ENCODE peak calls at places on chromosomes 12 and 14, in four cellular contexts. F is lung, C is cardiac muscle cell, Q is GM06990. V is an unnamed sample.

GRCh38 chr12:93621986-93622385 is 49.5 kb downstream of the SOCS2 start:
- DNase-seq in F (peak; percentile 1), C (peak; percentile 33), Q (no peak), V (no peak)

GRCh38 chr14:56271988-56272387 is 153.8 kb downstream of the PELI2 start:
- DNase-seq in F (no peak), C (peak; percentile 57), Q (no peak), V (no peak)

GRCh38 chr14:105485720-105486332 is 860 bp upstream of the CRIP1 start:
- DNase-seq in F (no peak), C (peak; percentile 21), Q (peak; percentile 51), V (no peak)

GRCh38 chr14:63705561-63706070 is 22.2 kb downstream of the SGPP1 start:
- DNase-seq in F (no peak), C (no peak), Q (peak; percentile 38), V (peak; percentile 73)

GRCh38 chr12:105738036-105738435 is 400.7 kb downstream of the NUAK1 start:
- DNase-seq in F (no peak), C (peak; percentile 82), Q (no peak), V (no peak)

GRCh38 chr14:27006520-27006919 is 408.7 kb upstream of the NOVA1 start:
- DNase-seq in F (no peak), C (no peak), Q (no peak), V (no peak)

GRCh38 chr12:47942327-47943230 is 20.8 kb upstream of the TMEM106C start:
- DNase-seq in F (no peak), C (peak; percentile 9), Q (peak; percentile 13), V (peak; percentile 7)

GRCh38 chr14:46018846-46019420 is 632.6 kb downstream of the RPL10L start:
- DNase-seq in F (no peak), C (no peak), Q (no peak), V (no peak)

GRCh38 chr12:104729610-104730446 is 228.3 kb downstream of the SLC41A2 start:
- DNase-seq in F (no peak), C (no peak), Q (no peak), V (no peak)
- TF ChIP-seq CTCF in F (no peak), C (no peak), Q (no peak), V (no peak)

GRCh38 chr12:30696486-30696885 is 817 bp upstream of the IPO8 start:
- DNase-seq in F (no peak), C (no peak), Q (peak; percentile 10), V (peak; percentile 2)
- H3K4me3 ChIP-seq in F (no peak overlapping the region), C (peak overlapping the region; percentile 83), Q (peak overlapping the region; percentile 97), V (peak overlapping the region; percentile 95)

DNA sequence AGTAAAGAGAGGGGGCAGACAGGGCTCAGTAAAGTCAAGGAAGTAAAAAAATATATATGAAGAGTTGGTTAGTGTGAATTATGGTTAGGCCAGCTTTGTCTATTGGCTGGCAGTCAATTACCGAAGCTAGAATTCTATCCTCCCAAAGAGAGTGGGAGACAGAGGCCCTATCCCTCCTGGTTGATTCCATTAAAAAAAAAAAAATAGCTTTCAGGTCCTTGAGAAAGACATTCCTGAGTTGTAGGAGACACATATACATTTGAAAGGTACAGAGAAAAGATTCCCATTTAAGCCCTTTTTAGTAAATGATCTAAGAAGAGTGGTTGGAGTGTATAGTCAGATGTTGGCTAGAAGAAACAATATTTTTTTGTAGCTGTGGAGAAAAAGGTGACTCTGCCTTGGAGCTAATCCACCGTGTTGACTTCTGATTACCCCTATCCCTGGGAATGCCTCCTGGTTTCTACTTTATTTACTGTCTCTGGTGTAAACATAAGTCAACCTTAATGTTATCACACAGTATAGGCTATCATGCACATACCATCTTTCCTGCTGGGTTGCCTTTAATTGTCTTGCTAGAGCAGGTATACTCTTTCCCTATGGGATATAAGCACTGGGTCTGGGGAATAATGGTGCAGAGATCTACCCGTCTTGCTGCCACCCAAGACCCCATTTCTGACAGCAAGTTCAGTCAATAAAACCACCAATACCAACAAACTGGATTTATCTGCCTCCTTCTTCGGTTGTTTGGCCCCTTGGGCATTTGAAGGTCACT is 859.9 kb upstream of the ATXN7L3B start:
- DNase-seq in F (no peak), C (no peak), Q (no peak), V (no peak)
- TF ChIP-seq CTCF in F (no peak), C (no peak), Q (no peak), V (no peak)

GRCh38 chr12:6953417-6954315 is 2.5 kb downstream of the PTPN6 start:
- DNase-seq in F (peak; percentile 70), C (peak; percentile 79), Q (peak; percentile 91), V (peak; percentile 96)
- H3K4me3 ChIP-seq in F (no peak overlapping the region), C (no peak overlapping the region), Q (peak overlapping the region; percentile 86), V (peak overlapping the region; percentile 76)

DNA sequence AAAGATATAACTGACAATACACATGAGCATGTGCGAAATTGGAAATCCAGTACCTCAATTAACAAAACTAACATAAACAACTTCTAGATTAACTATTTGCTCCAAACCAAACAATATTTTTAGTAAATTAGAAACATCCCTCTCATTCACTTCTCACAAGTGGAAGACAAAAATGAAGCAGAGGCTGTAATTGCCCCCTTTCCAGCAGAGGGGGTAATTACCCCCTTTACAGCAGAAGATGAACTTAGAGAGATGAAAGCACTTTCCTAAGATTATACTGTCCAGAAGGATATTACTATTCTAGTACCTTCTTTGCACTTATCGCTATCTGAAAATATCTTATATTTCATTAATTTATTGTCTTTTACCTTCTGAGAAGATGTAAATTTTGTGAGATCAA is 1025.2 kb downstream of the FSCB start:
- DNase-seq in F (no peak), C (no peak), Q (no peak), V (no peak)
- TF ChIP-seq CTCF in F (no peak), C (no peak), Q (no peak), V (no peak)

DNA sequence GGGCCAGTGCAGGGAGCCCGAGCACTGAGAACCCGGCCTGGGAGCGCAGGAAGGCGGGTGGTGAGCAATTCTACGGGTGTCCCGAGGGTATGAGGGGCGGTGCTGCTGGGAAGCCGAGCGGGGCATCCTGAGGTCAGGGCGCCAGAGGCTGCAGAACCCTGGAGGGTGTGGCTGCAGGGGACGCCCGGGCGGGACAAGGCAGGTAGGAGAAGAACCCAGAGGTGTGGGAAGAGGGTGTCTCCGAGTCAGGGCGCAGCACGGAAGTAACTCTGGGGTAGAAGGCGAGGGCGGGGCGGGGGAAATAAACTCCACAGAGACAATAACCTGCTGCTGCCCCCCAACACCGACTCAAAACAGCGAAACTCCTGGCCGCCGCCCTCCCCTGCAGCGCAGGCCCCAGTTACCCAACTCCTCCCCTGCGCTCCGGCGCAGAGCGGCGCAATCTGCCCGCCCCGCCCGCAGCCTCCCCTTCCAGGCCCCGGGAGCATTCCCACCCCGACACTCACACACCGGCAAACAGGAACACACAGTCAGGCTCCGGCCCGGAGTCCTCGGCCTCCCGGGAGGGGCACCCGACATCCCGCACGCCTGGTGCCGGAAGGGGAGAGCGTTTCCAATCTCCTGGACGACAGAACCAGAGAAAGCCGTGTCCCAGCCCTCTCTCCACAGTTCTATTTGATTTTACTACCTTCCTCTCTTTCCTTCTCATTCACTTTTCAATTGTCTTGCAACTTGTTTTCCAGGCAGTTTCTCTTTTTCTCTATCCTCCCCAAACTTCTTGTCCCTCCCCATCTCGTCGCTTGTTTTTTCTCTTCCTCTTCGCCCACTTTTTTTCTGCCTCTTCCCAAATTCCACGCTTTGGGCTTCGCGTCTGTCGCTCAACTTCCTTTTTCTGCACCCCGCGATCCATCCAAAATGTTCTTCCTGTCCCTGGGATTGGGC is 2.4 kb downstream of the HRK start:
- DNase-seq in F (no peak), C (peak; percentile 19), Q (no peak), V (no peak)
- H3K4me3 ChIP-seq in F (no peak overlapping the region), C (peak overlapping the region; percentile 34), Q (no peak overlapping the region), V (no peak overlapping the region)

DNA sequence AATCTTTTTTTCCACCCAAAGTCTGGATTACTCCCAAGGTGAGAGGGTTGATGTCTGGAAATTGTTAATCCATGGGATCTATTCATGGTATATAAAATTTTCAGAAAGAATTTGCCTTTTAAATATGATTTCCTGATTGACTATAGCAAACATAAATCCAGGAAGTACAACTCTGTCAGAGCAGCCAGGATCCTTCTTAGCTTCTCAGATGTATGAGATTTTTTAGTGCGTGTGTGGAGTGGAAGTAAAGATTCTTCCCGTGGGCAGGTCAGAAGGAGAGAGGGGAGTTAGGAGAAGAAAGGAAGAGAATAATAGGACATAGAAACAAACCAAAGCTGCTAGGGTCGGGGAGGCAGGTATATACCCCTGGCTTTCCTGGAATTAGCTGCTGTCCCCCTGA is 159.3 kb downstream of the FBXL14 start:
- DNase-seq in F (no peak), C (no peak), Q (no peak), V (no peak)
- TF ChIP-seq CTCF in F (no peak), C (no peak), Q (no peak), V (no peak)

GRCh38 chr12:69287556-69287955 is 48.2 kb downstream of the CPSF6 start:
- DNase-seq in F (no peak), C (no peak), Q (no peak), V (no peak)

GRCh38 chr12:69278814-69279782 is 39.7 kb downstream of the CPSF6 start:
- DNase-seq in F (no peak), C (no peak), Q (no peak), V (no peak)

DNA sequence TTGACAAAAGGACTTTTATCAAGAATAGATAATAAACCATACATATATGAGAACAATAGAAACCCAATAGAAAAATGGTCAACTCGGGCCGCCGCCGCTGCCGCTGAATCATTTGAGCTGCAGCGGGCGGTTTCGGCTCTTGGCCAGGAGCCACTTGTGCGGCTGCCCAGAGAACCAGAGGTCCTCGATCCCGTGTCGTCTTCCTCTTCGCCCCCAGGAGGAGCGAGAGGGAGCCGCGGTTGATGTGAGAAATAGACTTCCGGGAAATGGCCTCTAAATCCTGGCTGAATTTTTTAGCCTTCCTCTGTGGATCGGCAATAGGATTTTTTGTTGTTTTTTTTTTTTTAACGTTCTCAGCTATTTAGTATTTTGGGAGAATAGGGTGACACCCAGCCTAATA is 44.8 kb downstream of the CPSF6 start:
- DNase-seq in F (peak; percentile 74), C (peak; percentile 86), Q (no peak), V (no peak)
- H3K4me3 ChIP-seq in F (peak overlapping the region; percentile 21), C (no peak overlapping the region), Q (no peak overlapping the region), V (no peak overlapping the region)

V was measured in GM12865.